ENCODE peak calls at places on chromosomes 4 and X, in eight cellular contexts. V is right lobe of liver, R is HepG2, S is neural progenitor cell, Q is GM20000, K is epithelial cell of esophagus, J is lung, F is heart left ventricle. A is an unnamed sample.

GRCh38 chr4:158302076-158302866 is 92.0 kb downstream of the TMEM144 start:
- DNase-seq in V (no peak), R (no peak), S (no peak), Q (no peak), K (peak), J (no peak), F (no peak), A (no peak)

GRCh38 chr4:98568896-98569663 is 89.3 kb downstream of the TSPAN5 start:
- DNase-seq in V (no peak), R (no peak), S (no peak), Q (no peak), K (no peak), J (no peak), F (no peak), A (no peak)

GRCh38 chr4:73676881-73677323 is 56.7 kb upstream of the RASSF6 start:
- DNase-seq in V (no peak), R (no peak), S (no peak), Q (no peak), K (peak), J (no peak), F (peak), A (no peak)

GRCh38 chrX:79161655-79162054 is 17.2 kb downstream of the GPR174 start:
- DNase-seq in V (no peak), R (no peak), S (no peak), Q (no peak), K (no peak), J (no peak), F (no peak), A (no peak)

GRCh38 chr4:24210332-24210902 is 320.6 kb upstream of the PPARGC1A start:
- DNase-seq in V (peak), R (no peak), S (no peak), Q (no peak), K (peak), J (peak), F (no peak), A (peak)

GRCh38 chrX:131827935-131828334 is 195.2 kb upstream of the STK26 start:
- DNase-seq in V (no peak), R (no peak), S (peak), Q (peak), K (peak), J (no peak), F (no peak), A (no peak)

GRCh38 chrX:47898024-47898423 is 61.3 kb downstream of the ZNF81 start:
- DNase-seq in V (no peak), R (no peak), S (no peak), Q (no peak), K (no peak), J (no peak), F (no peak), A (no peak)

GRCh38 chr4:11418610-11419009 is 10.1 kb downstream of the HS3ST1 start:
- DNase-seq in V (no peak), R (no peak), S (peak), Q (no peak), K (no peak), J (no peak), F (no peak), A (no peak)

GRCh38 chr4:27350161-27350560 is 489.5 kb downstream of the STIM2 start:
- DNase-seq in V (no peak), R (no peak), S (no peak), Q (no peak), K (peak), J (no peak), F (no peak), A (no peak)

GRCh38 chr4:89273741-89274141 is 33.9 kb downstream of the GPRIN3 start:
- DNase-seq in V (no peak), R (no peak), S (no peak), Q (no peak), K (peak), J (no peak), F (no peak), A (no peak)

GRCh38 chr4:6695660-6696581 is 2.2 kb downstream of the S100P start:
- DNase-seq in V (peak), R (peak), S (no peak), Q (no peak), K (peak), J (peak), F (no peak), A (no peak)

GRCh38 chrX:136766785-136767103 is 14.0 kb downstream of the ARHGEF6 start:
- DNase-seq in V (no peak), R (no peak), S (peak), Q (no peak), K (no peak), J (no peak), F (peak), A (no peak)

GRCh38 chrX:9569875-9570274 is 105.0 kb downstream of the TBL1X start:
- DNase-seq in V (no peak), R (no peak), S (no peak), Q (no peak), K (no peak), J (no peak), F (no peak), A (no peak)

GRCh38 chr4:173167793-173168395 is 717 bp upstream of the GALNT7 start:
- DNase-seq in V (peak), R (no peak), S (peak), Q (peak), K (peak), J (peak), F (no peak), A (no peak)

GRCh38 chrX:150482537-150483217 is 85.7 kb upstream of the MTM1 start:
- DNase-seq in V (no peak), R (peak), S (no peak), Q (peak), K (peak), J (no peak), F (no peak), A (peak)

GRCh38 chrX:22527302-22527701 is 254.6 kb downstream of the CBLL2 start:
- DNase-seq in V (no peak), R (no peak), S (no peak), Q (no peak), K (no peak), J (no peak), F (no peak), A (no peak)

GRCh38 chrX:36856849-36857248 is 151.3 kb upstream of the FAM47C start:
- DNase-seq in V (no peak), R (no peak), S (no peak), Q (no peak), K (peak), J (no peak), F (no peak), A (no peak)

GRCh38 chr4:140976768-140977167 is 156.5 kb downstream of the RNF150 start:
- DNase-seq in V (no peak), R (no peak), S (no peak), Q (no peak), K (no peak), J (no peak), F (no peak), A (no peak)

GRCh38 chrX:124343016-124343415 is 3.3 kb upstream of the SH2D1A start:
- DNase-seq in V (no peak), R (no peak), S (no peak), Q (no peak), K (no peak), J (no peak), F (no peak), A (no peak)

GRCh38 chr4:26235500-26235899 is 85.3 kb upstream of the RBPJ start:
- DNase-seq in V (no peak), R (no peak), S (no peak), Q (no peak), K (peak), J (peak), F (peak), A (no peak)

GRCh38 chr4:187073820-187074219 is 350.2 kb upstream of the FAT1 start:
- DNase-seq in V (no peak), R (no peak), S (no peak), Q (no peak), K (no peak), J (no peak), F (no peak), A (no peak)

GRCh38 chr4:187309456-187309855 is 585.8 kb upstream of the FAT1 start:
- DNase-seq in V (no peak), R (no peak), S (no peak), Q (no peak), K (peak), J (no peak), F (no peak), A (no peak)

GRCh38 chr4:34953145-34953799 is 1291.0 kb downstream of the ARAP2 start:
- DNase-seq in V (no peak), R (peak), S (peak), Q (no peak), K (peak), J (no peak), F (no peak), A (no peak)

GRCh38 chr4:66330125-66330524 is 659.8 kb upstream of the EPHA5 start:
- DNase-seq in V (no peak), R (no peak), S (no peak), Q (no peak), K (peak), J (no peak), F (no peak), A (no peak)

GRCh38 chrX:30141966-30142365 is 73.4 kb upstream of the MAGEB2 start:
- DNase-seq in V (no peak), R (peak), S (peak), Q (peak), K (peak), J (no peak), F (no peak), A (no peak)

GRCh38 chrX:37802028-37802427 is 22.2 kb downstream of the CYBB start:
- DNase-seq in V (no peak), R (no peak), S (no peak), Q (no peak), K (no peak), J (no peak), F (no peak), A (no peak)

GRCh38 chrX:31547416-31547815 is 475.6 kb upstream of the FTHL17 start:
- DNase-seq in V (no peak), R (no peak), S (no peak), Q (no peak), K (no peak), J (no peak), F (no peak), A (no peak)

GRCh38 chrX:110407910-110408545 is 49.4 kb downstream of the RTL9 start:
- DNase-seq in V (no peak), R (peak), S (peak), Q (peak), K (peak), J (peak), F (no peak), A (no peak)

GRCh38 chrX:134603806-134604700 is 54.2 kb downstream of the PLAC1 start:
- DNase-seq in V (no peak), R (no peak), S (no peak), Q (no peak), K (peak), J (no peak), F (no peak), A (no peak)
- TF ChIP-seq CTCF in V (no peak), R (no peak), S (no peak), Q (no peak), K (peak), J (no peak), F (no peak), A (no peak)

GRCh38 chrX:147570483-147570882 is 341.2 kb upstream of the FMR1 start:
- DNase-seq in V (no peak), R (no peak), S (peak), Q (no peak), K (peak), J (no peak), F (no peak), A (no peak)
- TF ChIP-seq CTCF in V (peak), R (no peak), S (peak), Q (no peak), K (peak), J (no peak), F (no peak), A (no peak)

DNA sequence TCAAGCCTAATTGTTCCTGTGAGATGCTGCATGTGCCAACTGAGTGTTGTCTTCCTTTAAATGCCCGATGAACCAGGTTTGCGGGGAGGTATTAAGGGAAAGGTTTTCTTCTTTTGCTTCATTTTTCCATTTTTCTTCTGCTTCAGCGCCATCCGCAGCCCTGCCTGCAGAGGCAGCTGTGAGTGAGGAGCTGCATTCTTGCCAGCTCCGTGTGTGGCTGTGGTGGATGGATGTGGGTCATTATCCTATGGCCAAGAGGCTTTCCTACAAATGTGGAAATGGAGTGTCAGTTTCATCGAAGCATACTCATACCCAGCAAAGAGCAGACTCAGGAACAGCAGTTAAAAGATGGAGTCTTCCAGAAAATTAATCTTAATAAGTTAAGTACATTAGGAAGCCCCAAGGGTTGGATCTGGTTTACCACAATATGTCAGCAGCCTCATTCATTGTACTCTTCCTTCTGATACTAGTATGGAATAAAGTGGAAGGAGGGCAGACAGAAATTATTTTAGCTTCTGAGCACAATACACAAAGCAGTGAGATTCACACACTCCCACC is 37.6 kb downstream of the TNIP3 start:
- DNase-seq in V (no peak), R (no peak), S (no peak), Q (no peak), K (no peak), J (no peak), F (no peak), A (no peak)
- TF ChIP-seq CTCF in V (no peak), R (no peak), S (no peak), Q (no peak), K (no peak), J (no peak), F (no peak), A (no peak)

DNA sequence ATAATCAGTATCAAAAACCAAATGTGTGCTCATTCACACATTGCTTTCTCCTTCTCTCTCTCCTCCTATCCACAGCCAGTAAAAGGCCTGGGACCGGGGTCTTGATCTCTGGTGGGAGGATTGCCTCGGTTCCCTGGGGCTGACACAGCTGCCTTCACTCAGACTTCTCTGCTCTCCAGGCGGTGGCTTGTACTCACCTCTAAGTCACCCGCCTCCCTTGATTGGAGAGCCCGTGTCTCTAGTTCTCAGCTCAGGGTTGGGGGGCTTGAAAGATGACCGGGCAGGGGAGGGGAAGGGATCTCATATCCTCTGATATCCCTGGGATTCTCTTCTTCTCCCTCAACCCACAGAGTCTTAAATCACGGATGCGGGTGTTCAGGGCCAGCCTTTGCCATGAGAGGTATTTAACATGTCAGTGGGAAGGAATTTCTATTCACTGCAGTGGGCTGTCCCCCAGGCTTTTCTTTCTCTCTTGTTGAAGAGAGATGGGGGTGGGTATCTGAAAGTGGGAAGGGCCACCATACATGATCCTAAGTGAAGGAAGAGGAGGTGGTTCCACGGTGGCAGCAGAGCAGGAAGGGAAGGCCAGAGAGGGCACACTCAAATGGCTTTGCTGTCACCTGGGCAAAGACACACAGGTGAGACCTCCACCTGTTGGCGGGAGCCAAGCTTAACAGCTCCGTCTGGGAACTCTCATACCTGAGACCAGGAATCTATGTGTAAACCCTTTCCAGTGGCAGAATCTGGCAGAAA is 49.1 kb downstream of the RHOH start:
- DNase-seq in V (no peak), R (no peak), S (no peak), Q (no peak), K (no peak), J (no peak), F (no peak), A (no peak)
- TF ChIP-seq CTCF in V (no peak), R (no peak), S (no peak), Q (no peak), K (no peak), J (no peak), F (no peak), A (no peak)

DNA sequence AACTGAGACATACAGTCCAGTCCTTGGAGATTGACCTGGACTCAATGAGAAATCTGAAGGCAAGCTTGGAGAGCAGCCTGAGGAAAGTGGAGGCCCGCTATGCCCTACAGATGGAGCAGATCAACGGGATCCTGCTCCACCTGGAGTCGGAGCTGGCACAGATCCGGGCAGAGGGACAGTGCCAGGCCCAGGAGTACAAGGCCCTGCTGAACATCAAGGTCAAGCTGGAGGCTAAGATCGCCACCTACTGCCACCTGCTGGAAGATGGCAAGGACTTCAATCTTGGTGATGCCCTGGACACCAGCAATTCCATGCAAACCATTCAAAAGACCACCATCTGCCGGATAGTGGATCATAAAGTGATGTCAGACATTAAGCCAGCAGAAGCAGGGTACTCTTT is 20.4 kb upstream of the FRMPD3 start:
- DNase-seq in V (peak), R (peak), S (peak), Q (no peak), K (peak), J (no peak), F (no peak), A (no peak)
- TF ChIP-seq CTCF in V (peak), R (peak), S (peak), Q (peak), K (peak), J (no peak), F (no peak), A (no peak)

GRCh38 chr4:184472540-184473264 is 1.6 kb downstream of the IRF2 start:
- DNase-seq in V (peak), R (peak), S (peak), Q (peak), K (peak), J (peak), F (peak), A (peak)
- TF ChIP-seq CTCF in V (no peak), R (no peak), S (peak), Q (no peak), K (no peak), J (no peak), F (no peak), A (no peak)

DNA sequence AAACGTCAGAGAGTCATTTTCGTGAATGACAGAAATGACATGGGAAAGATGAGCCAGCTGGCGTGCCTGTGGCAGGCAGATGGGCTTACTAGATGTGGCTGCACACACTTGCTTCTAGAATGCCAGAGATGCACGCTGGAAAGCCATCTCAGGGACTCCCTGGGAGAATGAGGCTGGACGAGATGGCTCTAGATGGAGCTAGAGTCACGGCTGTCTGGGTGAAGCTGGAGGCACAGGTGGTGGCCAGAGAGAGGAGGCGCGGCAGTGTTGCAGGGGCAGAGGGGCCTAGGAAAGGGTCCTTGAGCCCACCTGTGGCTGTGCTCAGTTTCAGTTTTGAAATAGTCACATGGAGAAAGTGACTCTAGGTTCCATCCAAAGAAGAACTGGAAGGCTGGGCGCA is 26.0 kb downstream of the TKTL1 start:
- DNase-seq in V (no peak), R (peak), S (no peak), Q (peak), K (no peak), J (no peak), F (peak), A (no peak)
- TF ChIP-seq CTCF in V (no peak), R (peak), S (no peak), Q (no peak), K (peak), J (no peak), F (peak), A (no peak)

A was measured in omental fat pad.